ENCODE peak calls at places on chromosome 10, in nine cellular contexts. L, Q, Z, N, H, K, E, F and O are unnamed samples.

GRCh38 chr10:73168486-73168844 is 546 bp downstream of the FAM149B1 start:
- DNase-seq in L (no peak), Q (no peak), Z (no peak), N (no peak), H (no peak), K (peak), E (no peak), F (no peak), O (no peak)

GRCh38 chr10:118447478-118447877 is 105.4 kb upstream of the FAM204A start:
- DNase-seq in L (peak), Q (peak), Z (no peak), N (peak), H (no peak), K (no peak), E (no peak), F (no peak), O (no peak)

GRCh38 chr10:43054593-43054992 is 22.3 kb upstream of the RET start:
- DNase-seq in L (no peak), Q (no peak), Z (no peak), N (no peak), H (no peak), K (no peak), E (no peak), F (no peak), O (no peak)

GRCh38 chr10:36602374-36602773 is 523.0 kb upstream of the ANKRD30A start:
- DNase-seq in L (no peak), Q (no peak), Z (peak), N (no peak), H (no peak), K (peak), E (no peak), F (no peak), O (no peak)

GRCh38 chr10:11018426-11018818 is 750 bp downstream of the CELF2 start:
- DNase-seq in L (peak), Q (peak), Z (no peak), N (peak), H (peak), K (no peak), E (no peak), F (no peak), O (no peak)

GRCh38 chr10:89100680-89101079 is 106.4 kb downstream of the CH25H start:
- DNase-seq in L (no peak), Q (no peak), Z (no peak), N (no peak), H (no peak), K (peak), E (no peak), F (no peak), O (no peak)

GRCh38 chr10:33084388-33084896 is 126.4 kb upstream of the ITGB1 start:
- DNase-seq in L (no peak), Q (no peak), Z (no peak), N (no peak), H (no peak), K (no peak), E (no peak), F (no peak), O (no peak)

GRCh38 chr10:123009105-123009805 is 449 bp downstream of the ACADSB start:
- DNase-seq in L (peak), Q (peak), Z (no peak), N (peak), H (peak), K (peak), E (peak), F (no peak), O (no peak)

GRCh38 chr10:124587811-124588211 is 126.2 kb downstream of the LHPP start:
- DNase-seq in L (no peak), Q (no peak), Z (no peak), N (no peak), H (no peak), K (no peak), E (no peak), F (no peak), O (no peak)

GRCh38 chr10:101018600-101019439 is 12.1 kb downstream of the PDZD7 start:
- DNase-seq in L (peak), Q (peak), Z (no peak), N (peak), H (peak), K (peak), E (peak), F (peak), O (peak)